ENCODE peak calls at places on chromosomes 3 and 15, in five cellular contexts. T, S, X, V and A are unnamed samples.

GRCh38 chr3:197427013-197427412 is 128.6 kb upstream of the DLG1 start:
- DNase-seq in S (no peak), X (no peak), V (no peak), T (peak; percentile 72), A (no peak)

GRCh38 chr15:56775632-56776031 is 42.3 kb upstream of the ZNF280D start:
- DNase-seq in S (no peak), T (no peak), X (no peak), V (no peak), A (no peak)

GRCh38 chr15:55289573-55290360 is at the start of gene RAB27A:
- DNase-seq in X (peak; percentile 88), T (peak; percentile 88), V (peak; percentile 51), S (peak; percentile 72), A (peak; percentile 84)

GRCh38 chr3:20039765-20040475 is at the start of gene KAT2B:
- DNase-seq in S (peak; percentile 72), X (peak; percentile 81), T (peak; percentile 91), V (peak; percentile 35), A (peak; percentile 87)

GRCh38 chr3:134282659-134283047 is 32.0 kb upstream of the RYK start:
- DNase-seq in S (no peak), X (no peak), T (peak; percentile 37), V (no peak), A (no peak)

GRCh38 chr3:25035511-25035910 is 392.6 kb upstream of the RARB start:
- DNase-seq in X (no peak), S (peak; percentile 31), T (no peak), V (no peak), A (no peak)

GRCh38 chr3:172685331-172686214 is 25.3 kb downstream of the NCEH1 start:
- DNase-seq in V (no peak), T (no peak), S (no peak), X (peak; percentile 47), A (no peak)

GRCh38 chr3:24829011-24829581 is 334.4 kb upstream of the THRB start:
- DNase-seq in V (no peak), T (peak; percentile 78), X (peak; percentile 28), S (no peak), A (peak; percentile 39)

GRCh38 chr15:77724649-77725048 is 91.9 kb upstream of the LINGO1 start:
- DNase-seq in X (no peak), V (no peak), S (no peak), T (no peak), A (no peak)

GRCh38 chr15:77722759-77723460 is 90.2 kb upstream of the LINGO1 start:
- DNase-seq in S (no peak), V (no peak), X (no peak), T (no peak), A (no peak)

GRCh38 chr15:77720617-77721016 is 87.9 kb upstream of the LINGO1 start:
- DNase-seq in V (no peak), T (no peak), S (no peak), X (peak; percentile 12), A (peak; percentile 51)

GRCh38 chr15:77721963-77722362 is 89.3 kb upstream of the LINGO1 start:
- DNase-seq in V (no peak), S (no peak), X (no peak), T (no peak), A (peak; percentile 28)

DNA sequence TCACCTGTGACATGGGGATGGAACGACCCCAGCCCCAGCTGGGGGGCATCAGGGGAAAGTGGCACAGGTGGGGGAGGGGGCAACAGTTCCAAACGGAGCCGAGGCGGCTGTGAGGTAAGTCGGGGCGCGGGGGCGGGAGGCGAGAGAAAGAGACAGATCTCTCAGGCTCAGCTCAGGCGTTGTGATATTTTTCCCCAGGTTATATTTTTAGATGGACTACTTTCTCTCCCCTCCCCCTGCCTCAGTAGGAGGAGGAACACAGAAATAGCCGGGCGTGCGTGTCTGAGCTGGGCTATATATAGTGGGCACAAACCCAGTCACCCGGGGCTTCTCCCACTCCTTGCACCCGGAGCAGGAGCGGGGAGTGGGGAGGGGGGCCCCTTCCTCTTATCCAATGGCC is 91.0 kb upstream of the LINGO1 start:
- DNase-seq in T (no peak), S (no peak), V (no peak), X (no peak), A (peak; percentile 63)
- H3K4me1 ChIP-seq in T (no peaks in the 10 kb centered on the region), S (no peaks in the 10 kb centered on the region), V (no peaks in the 10 kb centered on the region), X (no peaks in the 10 kb centered on the region), A (no peaks in the 10 kb centered on the region)

GRCh38 chr3:4350789-4351163 is 47.6 kb downstream of the SETMAR start:
- DNase-seq in S (peak; percentile 54), T (peak; percentile 86), V (peak; percentile 55), X (peak; percentile 79), A (no peak)

GRCh38 chr3:4355401-4356224 is 52.4 kb downstream of the SETMAR start:
- DNase-seq in S (no peak), T (peak; percentile 36), V (no peak), X (no peak), A (no peak)

GRCh38 chr3:4356225-4356540 is 53.0 kb downstream of the SETMAR start:
- DNase-seq in V (no peak), X (no peak), S (no peak), T (no peak), A (no peak)

GRCh38 chr3:4351872-4352271 is 48.7 kb downstream of the SETMAR start:
- DNase-seq in T (no peak), V (peak; percentile 14), X (peak; percentile 41), S (no peak), A (no peak)

GRCh38 chr3:4351164-4351855 is 48.1 kb downstream of the SETMAR start:
- DNase-seq in T (peak; percentile 31), V (peak; percentile 65), X (peak; percentile 65), S (peak; percentile 39), A (no peak)
- H3K4me3 ChIP-seq in T (no peak overlapping the region), V (peak overlapping the region; percentile 41), X (peak overlapping the region; percentile 51), S (peak overlapping the region; percentile 27), A (peak overlapping the region; percentile 17)

GRCh38 chr3:13303410-13303809 is 116.7 kb downstream of the NUP210 start:
- DNase-seq in X (no peak), S (no peak), V (no peak), T (no peak), A (no peak)

GRCh38 chr3:13299531-13300155 is 120.5 kb downstream of the NUP210 start:
- DNase-seq in V (no peak), T (no peak), X (no peak), S (no peak), A (no peak)

GRCh38 chr3:13305623-13306022 is 114.5 kb downstream of the NUP210 start:
- DNase-seq in V (no peak), X (no peak), T (no peak), S (no peak), A (no peak)

GRCh38 chr3:13300546-13301294 is 119.4 kb downstream of the NUP210 start:
- DNase-seq in T (no peak), S (no peak), V (no peak), X (no peak), A (no peak)

DNA sequence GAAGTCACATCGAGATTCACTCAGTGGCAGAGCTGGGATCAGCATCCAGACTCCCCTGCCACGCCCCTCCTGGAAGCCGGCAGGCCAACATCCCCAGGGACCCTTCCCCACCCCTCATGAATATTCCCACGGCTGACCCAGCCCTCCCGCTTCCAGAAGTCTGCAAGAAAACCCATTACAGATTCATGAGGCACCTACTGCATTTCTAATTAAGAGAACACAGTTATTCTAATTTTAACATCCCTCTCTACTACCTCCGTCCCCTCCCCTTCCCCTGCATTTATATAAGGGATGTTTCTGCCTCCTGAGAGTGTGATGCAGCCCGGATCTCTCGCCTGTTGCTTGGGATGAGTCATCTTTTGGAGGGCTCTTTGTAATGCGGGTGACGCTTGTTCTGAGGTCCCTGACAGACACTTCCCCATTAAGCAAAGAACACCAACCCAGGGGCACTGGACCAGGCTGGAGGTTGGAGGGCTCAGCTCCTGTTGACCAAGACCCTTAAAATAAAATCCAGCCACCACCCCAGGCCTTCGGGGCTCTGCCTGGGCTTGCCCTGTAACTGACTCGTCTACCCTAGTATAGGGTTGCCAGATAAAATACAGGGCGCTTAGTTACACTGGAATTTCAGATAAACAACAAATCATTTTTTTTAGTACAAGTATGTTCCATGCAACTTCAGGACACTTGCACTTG is 118.7 kb downstream of the NUP210 start:
- DNase-seq in X (peak; percentile 75), V (peak; percentile 79), S (peak; percentile 12), T (peak; percentile 49), A (peak; percentile 56)
- H3K27ac ChIP-seq in X (no peak overlapping the region), V (peak overlapping the region; percentile 25), S (no peak overlapping the region), T (no peak overlapping the region), A (no peak overlapping the region)

DNA sequence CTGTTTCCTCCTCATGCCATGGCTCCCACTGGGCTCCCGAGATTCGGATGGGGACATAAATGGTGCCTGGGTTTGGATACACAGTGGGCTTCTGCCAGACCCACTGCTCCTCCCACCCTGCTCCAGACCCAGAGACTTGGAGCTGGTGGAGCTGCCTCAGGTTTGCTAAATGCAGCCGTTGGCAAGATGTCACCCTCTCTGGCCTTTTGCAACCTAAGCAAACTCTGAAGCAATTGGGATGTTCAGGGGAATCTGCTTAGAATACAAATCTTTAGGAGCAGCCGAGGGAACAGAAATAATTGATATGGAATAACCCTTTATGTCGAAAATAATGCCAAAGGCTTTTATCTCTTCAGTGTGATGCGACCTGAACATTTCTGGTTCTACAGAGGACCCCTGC is 33.4 kb downstream of the PRICKLE2 start:
- DNase-seq in V (no peak), S (no peak), T (no peak), X (no peak), A (no peak)
- H3K4me1 ChIP-seq in V (peaks cover 50% of the 10 kb centered on the region), S (peaks cover 60% of the 10 kb centered on the region), T (peaks cover 36% of the 10 kb centered on the region), X (peaks cover 61% of the 10 kb centered on the region), A (peaks cover 48% of the 10 kb centered on the region)

DNA sequence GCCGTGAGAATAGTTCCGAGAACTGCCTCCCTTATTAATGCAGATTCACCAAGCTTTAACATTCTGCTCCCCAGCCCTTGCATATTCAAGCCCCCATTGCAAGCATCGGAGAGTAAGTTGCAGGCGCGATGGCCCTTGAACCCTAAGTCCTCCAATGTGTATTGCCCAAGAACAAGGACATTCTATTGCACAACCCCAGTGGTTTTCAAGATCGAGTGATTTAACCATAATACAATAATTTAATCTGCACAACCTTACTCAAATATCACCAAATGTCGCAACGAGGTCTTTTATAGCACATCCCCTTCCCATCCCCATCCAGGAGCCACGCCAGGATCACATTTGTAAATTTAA is 21.7 kb upstream of the PLXND1 start:
- DNase-seq in S (no peak), X (no peak), V (no peak), T (no peak), A (no peak)
- H3K4me3 ChIP-seq in S (peak overlapping the region; percentile 41), X (peak overlapping the region; percentile 62), V (peak overlapping the region; percentile 48), T (no peak overlapping the region), A (peak overlapping the region; percentile 41)